ENCODE peak calls at places on chromosomes 5 and 9, in ten cellular contexts. One of them, this sample, is unnamed.

GRCh38 chr5:122313941-122314340 is 1.9 kb downstream of the SNCAIP start:
- DNase-seq in LoVo: no peak
- DNase-seq in fibroblast of the aortic adventitia: no peak
- DNase-seq in body of pancreas: no peak
- DNase-seq in colonic mucosa: no peak
- DNase-seq in EH: no peak
- DNase-seq in NCI-H524: no peak
- DNase-seq in T-helper 2 cell treated with Interferon-gamma antibody and Interleukin-4, amounts not matched to agents 5 μg/mL and 100 μg/mL, for 36 hours: no peak
- DNase-seq in fibroblast of lung: no peak
- DNase-seq in amniotic epithelial cell: no peak
- DNase-seq in this sample: no peak

GRCh38 chr5:124847907-124848306 is 101.5 kb upstream of the ZNF608 start:
- DNase-seq in LoVo: no peak
- DNase-seq in fibroblast of the aortic adventitia: no peak
- DNase-seq in body of pancreas: no peak
- DNase-seq in colonic mucosa: no peak
- DNase-seq in EH: no peak
- DNase-seq in NCI-H524: no peak
- DNase-seq in T-helper 2 cell treated with Interferon-gamma antibody and Interleukin-4, amounts not matched to agents 5 μg/mL and 100 μg/mL, for 36 hours: no peak
- DNase-seq in fibroblast of lung: no peak
- DNase-seq in amniotic epithelial cell: no peak
- DNase-seq in this sample: no peak

GRCh38 chr5:68872088-68872842 is 221.5 kb upstream of the SLC30A5 start:
- DNase-seq in LoVo: no peak
- DNase-seq in fibroblast of the aortic adventitia: no peak
- DNase-seq in body of pancreas: no peak
- DNase-seq in colonic mucosa: no peak
- DNase-seq in EH: no peak
- DNase-seq in NCI-H524: peak
- DNase-seq in T-helper 2 cell treated with Interferon-gamma antibody and Interleukin-4, amounts not matched to agents 5 μg/mL and 100 μg/mL, for 36 hours: no peak
- DNase-seq in fibroblast of lung: no peak
- DNase-seq in amniotic epithelial cell: no peak
- DNase-seq in this sample: no peak

GRCh38 chr5:116157902-116158301 is 73.1 kb downstream of the COMMD10 start:
- DNase-seq in LoVo: no peak
- DNase-seq in fibroblast of the aortic adventitia: no peak
- DNase-seq in body of pancreas: no peak
- DNase-seq in colonic mucosa: no peak
- DNase-seq in EH: no peak
- DNase-seq in NCI-H524: no peak
- DNase-seq in T-helper 2 cell treated with Interferon-gamma antibody and Interleukin-4, amounts not matched to agents 5 μg/mL and 100 μg/mL, for 36 hours: no peak
- DNase-seq in fibroblast of lung: peak
- DNase-seq in amniotic epithelial cell: peak
- DNase-seq in this sample: no peak

GRCh38 chr5:170681013-170681433 is 102.5 kb upstream of the GABRP start:
- DNase-seq in LoVo: no peak
- DNase-seq in fibroblast of the aortic adventitia: peak
- DNase-seq in body of pancreas: peak
- DNase-seq in colonic mucosa: no peak
- DNase-seq in EH: peak
- DNase-seq in NCI-H524: no peak
- DNase-seq in T-helper 2 cell treated with Interferon-gamma antibody and Interleukin-4, amounts not matched to agents 5 μg/mL and 100 μg/mL, for 36 hours: peak
- DNase-seq in fibroblast of lung: peak
- DNase-seq in amniotic epithelial cell: peak
- DNase-seq in this sample: peak

GRCh38 chr9:976258-976804 is at the start of gene DMRT3:
- DNase-seq in LoVo: no peak
- DNase-seq in fibroblast of the aortic adventitia: no peak
- DNase-seq in body of pancreas: no peak
- DNase-seq in colonic mucosa: no peak
- DNase-seq in EH: no peak
- DNase-seq in NCI-H524: peak
- DNase-seq in T-helper 2 cell treated with Interferon-gamma antibody and Interleukin-4, amounts not matched to agents 5 μg/mL and 100 μg/mL, for 36 hours: no peak
- DNase-seq in fibroblast of lung: no peak
- DNase-seq in amniotic epithelial cell: no peak
- DNase-seq in this sample: no peak

GRCh38 chr5:157076558-157076957 is 17.6 kb upstream of the HAVCR1 start:
- DNase-seq in LoVo: no peak
- DNase-seq in fibroblast of the aortic adventitia: peak
- DNase-seq in body of pancreas: peak
- DNase-seq in colonic mucosa: no peak
- DNase-seq in EH: peak
- DNase-seq in NCI-H524: no peak
- DNase-seq in T-helper 2 cell treated with Interferon-gamma antibody and Interleukin-4, amounts not matched to agents 5 μg/mL and 100 μg/mL, for 36 hours: peak
- DNase-seq in fibroblast of lung: peak
- DNase-seq in amniotic epithelial cell: no peak
- DNase-seq in this sample: no peak

GRCh38 chr5:138611295-138612220 is 36.4 kb upstream of the HSPA9 start:
- DNase-seq in LoVo: no peak
- DNase-seq in fibroblast of the aortic adventitia: no peak
- DNase-seq in body of pancreas: no peak
- DNase-seq in colonic mucosa: no peak
- DNase-seq in EH: no peak
- DNase-seq in NCI-H524: peak
- DNase-seq in T-helper 2 cell treated with Interferon-gamma antibody and Interleukin-4, amounts not matched to agents 5 μg/mL and 100 μg/mL, for 36 hours: no peak
- DNase-seq in fibroblast of lung: peak
- DNase-seq in amniotic epithelial cell: peak
- DNase-seq in this sample: no peak

GRCh38 chr5:173759696-173760095 is 128.5 kb upstream of the CPEB4 start:
- DNase-seq in LoVo: no peak
- DNase-seq in fibroblast of the aortic adventitia: no peak
- DNase-seq in body of pancreas: no peak
- DNase-seq in colonic mucosa: no peak
- DNase-seq in EH: no peak
- DNase-seq in NCI-H524: no peak
- DNase-seq in T-helper 2 cell treated with Interferon-gamma antibody and Interleukin-4, amounts not matched to agents 5 μg/mL and 100 μg/mL, for 36 hours: no peak
- DNase-seq in fibroblast of lung: no peak
- DNase-seq in amniotic epithelial cell: no peak
- DNase-seq in this sample: no peak

GRCh38 chr9:88818495-88819201 is 172.6 kb upstream of the S1PR3 start:
- DNase-seq in LoVo: no peak
- DNase-seq in fibroblast of the aortic adventitia: peak
- DNase-seq in body of pancreas: no peak
- DNase-seq in colonic mucosa: no peak
- DNase-seq in EH: peak
- DNase-seq in NCI-H524: no peak
- DNase-seq in T-helper 2 cell treated with Interferon-gamma antibody and Interleukin-4, amounts not matched to agents 5 μg/mL and 100 μg/mL, for 36 hours: no peak
- DNase-seq in fibroblast of lung: peak
- DNase-seq in amniotic epithelial cell: peak
- DNase-seq in this sample: no peak

GRCh38 chr5:132678735-132679134 is 4.9 kb downstream of the IL4 start:
- DNase-seq in LoVo: no peak
- DNase-seq in fibroblast of the aortic adventitia: no peak
- DNase-seq in body of pancreas: no peak
- DNase-seq in colonic mucosa: peak
- DNase-seq in EH: no peak
- DNase-seq in NCI-H524: no peak
- DNase-seq in T-helper 2 cell treated with Interferon-gamma antibody and Interleukin-4, amounts not matched to agents 5 μg/mL and 100 μg/mL, for 36 hours: no peak
- DNase-seq in fibroblast of lung: no peak
- DNase-seq in amniotic epithelial cell: no peak
- DNase-seq in this sample: no peak

GRCh38 chr9:134708672-134709038 is 67.1 kb downstream of the COL5A1 start:
- DNase-seq in LoVo: no peak
- DNase-seq in fibroblast of the aortic adventitia: no peak
- DNase-seq in body of pancreas: no peak
- DNase-seq in colonic mucosa: no peak
- DNase-seq in EH: no peak
- DNase-seq in NCI-H524: peak
- DNase-seq in T-helper 2 cell treated with Interferon-gamma antibody and Interleukin-4, amounts not matched to agents 5 μg/mL and 100 μg/mL, for 36 hours: no peak
- DNase-seq in fibroblast of lung: no peak
- DNase-seq in amniotic epithelial cell: no peak
- DNase-seq in this sample: no peak

This sample was measured in small intestine.